ENCODE peak calls at places on chromosomes 3 and 15, in eight cellular contexts. K is heart left ventricle, V is brain microvascular endothelial cell, D is GM10248, O is left ventricle myocardium inferior, P is HL-60, X is fibroblast of the aortic adventitia, R is HFFc6. E is an unnamed sample.
A peak's percentile ranks its signal among the peaks of the same experiment; 100 is the strongest.

GRCh38 chr3:6605245-6605644 is 255.7 kb upstream of the GRM7 start:
- DNase-seq in O (no peak), X (no peak), R (no peak), V (no peak), P (no peak), D (no peak), K (no peak), E (no peak)

GRCh38 chr15:89138999-89139612 is 50.9 kb downstream of the ABHD2 start:
- DNase-seq in R (peak; percentile 67), P (no peak), X (no peak), O (no peak), K (no peak), D (no peak), V (peak; percentile 42), E (no peak)

GRCh38 chr15:69807752-69808151 is 290.0 kb downstream of the TLE3 start:
- DNase-seq in V (peak; percentile 33), X (no peak), P (no peak), R (peak; percentile 18), D (no peak), K (no peak), O (no peak), E (no peak)

GRCh38 chr15:40398413-40398873 is 7.2 kb upstream of the IVD start:
- DNase-seq in R (no peak), K (no peak), P (peak; percentile 61), D (peak; percentile 48), V (no peak), O (no peak), X (no peak), E (no peak)

GRCh38 chr15:70192041-70192440 is 94.3 kb upstream of the TLE3 start:
- DNase-seq in R (no peak), K (no peak), P (no peak), V (no peak), D (no peak), O (no peak), X (no peak), E (no peak)

GRCh38 chr15:34038404-34039179 is 412 bp downstream of the AVEN start:
- DNase-seq in V (peak; percentile 57), X (peak; percentile 68), K (peak; percentile 91), O (peak; percentile 85), R (peak; percentile 57), D (peak; percentile 85), P (peak; percentile 36), E (peak; percentile 74)

GRCh38 chr3:65443739-65444447 is 594.8 kb downstream of the MAGI1 start:
- DNase-seq in V (no peak), R (no peak), K (no peak), X (no peak), O (no peak), D (no peak), P (no peak), E (no peak)

GRCh38 chr3:29138171-29138570 is 142.7 kb upstream of the RBMS3 start:
- DNase-seq in P (no peak), R (no peak), X (no peak), V (no peak), D (no peak), K (no peak), O (no peak), E (no peak)

GRCh38 chr3:125271127-125271526 is 58.6 kb upstream of the SLC12A8 start:
- DNase-seq in X (no peak), V (no peak), P (no peak), O (no peak), R (no peak), D (no peak), K (no peak), E (no peak)

GRCh38 chr3:133115178-133115577 is 77.0 kb downstream of the TMEM108 start:
- DNase-seq in P (no peak), V (peak; percentile 11), D (no peak), X (no peak), O (no peak), R (no peak), K (no peak), E (no peak)

GRCh38 chr15:99123706-99124451 is 19.0 kb downstream of the SYNM start:
- DNase-seq in O (peak; percentile 87), K (peak; percentile 89), R (peak; percentile 99), D (no peak), V (peak; percentile 85), X (peak; percentile 92), P (peak; percentile 11), E (peak; percentile 61)

GRCh38 chr3:11574981-11575669 is 68.6 kb downstream of the VGLL4 start:
- DNase-seq in V (no peak), X (no peak), O (no peak), K (no peak), R (no peak), P (no peak), D (no peak), E (no peak)

GRCh38 chr15:22808761-22809280 is 22.4 kb downstream of the NIPA1 start:
- DNase-seq in R (no peak), X (no peak), K (no peak), D (no peak), P (no peak), O (no peak), V (no peak), E (no peak)

GRCh38 chr3:9169951-9170850 is 79.2 kb downstream of the SRGAP3 start:
- DNase-seq in R (no peak), O (no peak), K (no peak), P (no peak), X (no peak), V (no peak), D (no peak), E (no peak)

GRCh38 chr3:114319453-114319852 is 25.6 kb downstream of the TIGIT start:
- DNase-seq in X (peak; percentile 36), O (no peak), V (peak; percentile 77), P (no peak), K (no peak), R (peak; percentile 4), D (no peak), E (no peak)

GRCh38 chr15:41505776-41506175 is 7.9 kb downstream of the LTK start:
- DNase-seq in K (peak; percentile 58), D (no peak), V (no peak), O (no peak), P (no peak), R (no peak), X (no peak), E (no peak)

GRCh38 chr3:127304121-127304744 is 16.4 kb upstream of the PRR20G start:
- DNase-seq in R (no peak), K (no peak), P (no peak), O (no peak), V (no peak), X (no peak), D (no peak), E (no peak)

GRCh38 chr3:6551165-6551564 is 309.8 kb upstream of the GRM7 start:
- DNase-seq in K (no peak), V (no peak), D (no peak), P (no peak), O (no peak), R (no peak), X (no peak), E (no peak)

GRCh38 chr3:67809370-67809935 is 155.0 kb upstream of the SUCLG2 start:
- DNase-seq in X (no peak), K (no peak), D (no peak), R (no peak), P (no peak), O (no peak), V (no peak), E (no peak)

GRCh38 chr15:59741274-59741906 is 52.3 kb upstream of the BNIP2 start:
- DNase-seq in P (no peak), R (no peak), K (no peak), X (peak; percentile 15), V (peak; percentile 4), O (no peak), D (no peak), E (peak; percentile 21)
- TF ChIP-seq CTCF in P (no peak), R (peak; percentile 19), K (no peak), X (no peak), V (peak; percentile 51), O (no peak), D (no peak), E (no peak)

DNA sequence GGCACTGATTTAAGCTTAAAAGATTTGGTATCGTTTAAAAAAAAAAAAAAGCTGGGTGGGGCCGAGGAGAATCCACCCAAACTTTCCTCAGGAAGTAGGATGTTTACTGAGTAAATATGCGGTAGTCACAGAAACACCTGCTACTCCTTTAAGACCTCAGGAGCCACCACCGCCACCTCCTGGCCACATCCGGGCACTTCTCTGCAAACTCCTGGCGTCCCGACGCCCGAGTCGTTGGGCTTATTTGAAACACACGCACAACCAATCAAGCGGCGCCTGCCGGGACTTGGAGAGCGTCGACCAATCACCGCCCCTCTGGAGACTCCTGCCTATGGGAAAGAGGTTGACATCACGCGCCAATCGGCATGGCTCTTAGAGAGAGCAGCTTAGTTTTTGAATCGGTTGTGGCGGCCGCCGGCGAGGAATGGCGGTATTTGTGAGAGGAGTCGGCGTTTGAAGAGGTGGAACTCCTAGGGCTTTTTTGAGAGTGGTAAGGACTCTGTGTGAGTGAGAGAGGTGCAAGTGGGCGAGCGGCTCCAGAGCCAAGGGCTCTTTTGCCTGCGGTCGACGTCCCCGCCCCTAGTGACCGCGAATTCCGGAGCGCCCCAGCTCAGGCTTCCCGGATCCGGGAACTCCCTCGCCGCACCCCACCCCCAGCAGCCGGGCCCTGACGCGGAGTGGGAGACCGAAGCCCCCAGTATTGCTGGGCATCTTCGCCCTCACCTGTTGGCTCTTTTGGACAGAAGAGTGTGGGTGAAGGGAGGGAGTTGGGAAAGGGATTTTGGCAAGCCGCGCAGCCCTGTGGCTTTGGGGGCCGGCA is at the start of gene ECT2:
- DNase-seq in R (peak; percentile 100), V (peak; percentile 100), K (peak; percentile 98), O (peak; percentile 98), P (peak; percentile 94), X (peak; percentile 100), D (peak; percentile 98), E (peak; percentile 95)
- TF ChIP-seq CTCF in R (peak; percentile 88), V (peak; percentile 79), K (peak; percentile 80), O (peak; percentile 84), P (peak; percentile 82), X (peak; percentile 83), D (peak; percentile 73), E (peak; percentile 66)

GRCh38 chr3:13115991-13116390 is 42.8 kb upstream of the IQSEC1 start:
- DNase-seq in X (no peak), R (no peak), D (no peak), P (no peak), K (no peak), O (no peak), V (no peak), E (no peak)

GRCh38 chr3:13113346-13114335 is 40.4 kb upstream of the IQSEC1 start:
- DNase-seq in P (no peak), R (no peak), D (no peak), X (no peak), K (no peak), O (peak; percentile 2), V (no peak), E (no peak)

GRCh38 chr3:13115616-13115910 is 42.3 kb upstream of the IQSEC1 start:
- DNase-seq in X (no peak), V (no peak), O (no peak), K (no peak), P (no peak), R (no peak), D (no peak), E (no peak)

GRCh38 chr3:13116426-13116825 is 43.2 kb upstream of the IQSEC1 start:
- DNase-seq in V (no peak), K (no peak), O (no peak), D (no peak), R (no peak), X (no peak), P (no peak), E (no peak)

GRCh38 chr3:13114811-13115615 is 41.8 kb upstream of the IQSEC1 start:
- DNase-seq in X (no peak), D (no peak), V (no peak), R (no peak), O (peak; percentile 5), K (no peak), P (no peak), E (no peak)
- TF ChIP-seq CTCF in X (no peak), D (no peak), V (no peak), R (no peak), O (no peak), K (no peak), P (no peak), E (no peak)

GRCh38 chr3:151660890-151661289 is 72.8 kb upstream of the AADACL2 start:
- DNase-seq in O (no peak), V (no peak), P (no peak), K (no peak), D (no peak), R (no peak), X (peak; percentile 69), E (no peak)
- TF ChIP-seq CTCF in O (peak; percentile 22), V (no peak), P (no peak), K (peak; percentile 35), D (no peak), R (peak; percentile 58), X (no peak), E (no peak)

E was measured in glutamatergic neuron.